ENCODE peak calls at places on chromosome 7, in nine cellular contexts. One of them, this sample, is unnamed.

GRCh38 chr7:69276011-69276729 is 322.1 kb upstream of the AUTS2 start:
- DNase-seq in mucosa of descending colon: no peak
- DNase-seq in activated CD4-positive, alpha-beta T cell treated with anti-CD3 and anti-CD28 coated beads, Interleukin-2, amount 50 U/mL, for 4 hours: no peak
- DNase-seq in AML-193: no peak
- DNase-seq in HL-60: no peak
- DNase-seq in neural progenitor cell: no peak
- DNase-seq in stimulated activated effector memory CD8-positive, alpha-beta T cell treated with anti-CD3 and anti-CD28 coated beads, Interleukin-12 subunit alpha, Interleukin-12 subunit beta, amount 100 ng/mL, for 72 hours: no peak
- DNase-seq in frontal cortex: no peak
- DNase-seq in smooth muscle cell of the brain vasculature: no peak
- DNase-seq in this sample: no peak

GRCh38 chr7:44383566-44383965 is 58.2 kb upstream of the CAMK2B start:
- DNase-seq in mucosa of descending colon: no peak
- DNase-seq in activated CD4-positive, alpha-beta T cell treated with anti-CD3 and anti-CD28 coated beads, Interleukin-2, amount 50 U/mL, for 4 hours: no peak
- DNase-seq in AML-193: no peak
- DNase-seq in HL-60: no peak
- DNase-seq in neural progenitor cell: no peak
- DNase-seq in stimulated activated effector memory CD8-positive, alpha-beta T cell treated with anti-CD3 and anti-CD28 coated beads, Interleukin-12 subunit alpha, Interleukin-12 subunit beta, amount 100 ng/mL, for 72 hours: peak
- DNase-seq in frontal cortex: no peak
- DNase-seq in smooth muscle cell of the brain vasculature: no peak
- DNase-seq in this sample: no peak

GRCh38 chr7:16940777-16941176 is 59.0 kb upstream of the AGR3 start:
- DNase-seq in mucosa of descending colon: no peak
- DNase-seq in activated CD4-positive, alpha-beta T cell treated with anti-CD3 and anti-CD28 coated beads, Interleukin-2, amount 50 U/mL, for 4 hours: no peak
- DNase-seq in AML-193: no peak
- DNase-seq in HL-60: no peak
- DNase-seq in neural progenitor cell: no peak
- DNase-seq in stimulated activated effector memory CD8-positive, alpha-beta T cell treated with anti-CD3 and anti-CD28 coated beads, Interleukin-12 subunit alpha, Interleukin-12 subunit beta, amount 100 ng/mL, for 72 hours: no peak
- DNase-seq in frontal cortex: no peak
- DNase-seq in smooth muscle cell of the brain vasculature: no peak
- DNase-seq in this sample: no peak

GRCh38 chr7:18109762-18110161 is 82.1 kb upstream of the PRPS1L1 start:
- DNase-seq in mucosa of descending colon: no peak
- DNase-seq in activated CD4-positive, alpha-beta T cell treated with anti-CD3 and anti-CD28 coated beads, Interleukin-2, amount 50 U/mL, for 4 hours: no peak
- DNase-seq in AML-193: no peak
- DNase-seq in HL-60: no peak
- DNase-seq in neural progenitor cell: no peak
- DNase-seq in stimulated activated effector memory CD8-positive, alpha-beta T cell treated with anti-CD3 and anti-CD28 coated beads, Interleukin-12 subunit alpha, Interleukin-12 subunit beta, amount 100 ng/mL, for 72 hours: no peak
- DNase-seq in frontal cortex: no peak
- DNase-seq in smooth muscle cell of the brain vasculature: no peak
- DNase-seq in this sample: no peak

GRCh38 chr7:41882745-41883527 is 180.0 kb upstream of the INHBA start:
- DNase-seq in mucosa of descending colon: no peak
- DNase-seq in activated CD4-positive, alpha-beta T cell treated with anti-CD3 and anti-CD28 coated beads, Interleukin-2, amount 50 U/mL, for 4 hours: no peak
- DNase-seq in AML-193: no peak
- DNase-seq in HL-60: no peak
- DNase-seq in neural progenitor cell: no peak
- DNase-seq in stimulated activated effector memory CD8-positive, alpha-beta T cell treated with anti-CD3 and anti-CD28 coated beads, Interleukin-12 subunit alpha, Interleukin-12 subunit beta, amount 100 ng/mL, for 72 hours: no peak
- DNase-seq in frontal cortex: no peak
- DNase-seq in smooth muscle cell of the brain vasculature: no peak
- DNase-seq in this sample: no peak

GRCh38 chr7:7996568-7996967 is 28.0 kb downstream of the GLCCI1 start:
- DNase-seq in mucosa of descending colon: no peak
- DNase-seq in activated CD4-positive, alpha-beta T cell treated with anti-CD3 and anti-CD28 coated beads, Interleukin-2, amount 50 U/mL, for 4 hours: no peak
- DNase-seq in AML-193: no peak
- DNase-seq in HL-60: no peak
- DNase-seq in neural progenitor cell: no peak
- DNase-seq in stimulated activated effector memory CD8-positive, alpha-beta T cell treated with anti-CD3 and anti-CD28 coated beads, Interleukin-12 subunit alpha, Interleukin-12 subunit beta, amount 100 ng/mL, for 72 hours: no peak
- DNase-seq in frontal cortex: no peak
- DNase-seq in smooth muscle cell of the brain vasculature: no peak
- DNase-seq in this sample: no peak

GRCh38 chr7:93316730-93317129 is 84.6 kb downstream of the VPS50 start:
- DNase-seq in mucosa of descending colon: no peak
- DNase-seq in activated CD4-positive, alpha-beta T cell treated with anti-CD3 and anti-CD28 coated beads, Interleukin-2, amount 50 U/mL, for 4 hours: no peak
- DNase-seq in AML-193: no peak
- DNase-seq in HL-60: no peak
- DNase-seq in neural progenitor cell: no peak
- DNase-seq in stimulated activated effector memory CD8-positive, alpha-beta T cell treated with anti-CD3 and anti-CD28 coated beads, Interleukin-12 subunit alpha, Interleukin-12 subunit beta, amount 100 ng/mL, for 72 hours: no peak
- DNase-seq in frontal cortex: no peak
- DNase-seq in smooth muscle cell of the brain vasculature: no peak
- DNase-seq in this sample: no peak

GRCh38 chr7:68441610-68442009 is 1156.7 kb upstream of the AUTS2 start:
- DNase-seq in mucosa of descending colon: no peak
- DNase-seq in activated CD4-positive, alpha-beta T cell treated with anti-CD3 and anti-CD28 coated beads, Interleukin-2, amount 50 U/mL, for 4 hours: no peak
- DNase-seq in AML-193: no peak
- DNase-seq in HL-60: no peak
- DNase-seq in neural progenitor cell: no peak
- DNase-seq in stimulated activated effector memory CD8-positive, alpha-beta T cell treated with anti-CD3 and anti-CD28 coated beads, Interleukin-12 subunit alpha, Interleukin-12 subunit beta, amount 100 ng/mL, for 72 hours: no peak
- DNase-seq in frontal cortex: no peak
- DNase-seq in smooth muscle cell of the brain vasculature: no peak
- DNase-seq in this sample: no peak

GRCh38 chr7:2275101-2275500 is 33.1 kb downstream of the NUDT1 start:
- DNase-seq in mucosa of descending colon: no peak
- DNase-seq in activated CD4-positive, alpha-beta T cell treated with anti-CD3 and anti-CD28 coated beads, Interleukin-2, amount 50 U/mL, for 4 hours: no peak
- DNase-seq in AML-193: no peak
- DNase-seq in HL-60: no peak
- DNase-seq in neural progenitor cell: no peak
- DNase-seq in stimulated activated effector memory CD8-positive, alpha-beta T cell treated with anti-CD3 and anti-CD28 coated beads, Interleukin-12 subunit alpha, Interleukin-12 subunit beta, amount 100 ng/mL, for 72 hours: no peak
- DNase-seq in frontal cortex: no peak
- DNase-seq in smooth muscle cell of the brain vasculature: no peak
- DNase-seq in this sample: no peak

GRCh38 chr7:40828686-40829085 is 693.9 kb downstream of the SUGCT start:
- DNase-seq in mucosa of descending colon: no peak
- DNase-seq in activated CD4-positive, alpha-beta T cell treated with anti-CD3 and anti-CD28 coated beads, Interleukin-2, amount 50 U/mL, for 4 hours: no peak
- DNase-seq in AML-193: no peak
- DNase-seq in HL-60: no peak
- DNase-seq in neural progenitor cell: no peak
- DNase-seq in stimulated activated effector memory CD8-positive, alpha-beta T cell treated with anti-CD3 and anti-CD28 coated beads, Interleukin-12 subunit alpha, Interleukin-12 subunit beta, amount 100 ng/mL, for 72 hours: no peak
- DNase-seq in frontal cortex: no peak
- DNase-seq in smooth muscle cell of the brain vasculature: peak
- DNase-seq in this sample: no peak

GRCh38 chr7:1310936-1311335 is 78.3 kb downstream of the UNCX start:
- DNase-seq in mucosa of descending colon: no peak
- DNase-seq in activated CD4-positive, alpha-beta T cell treated with anti-CD3 and anti-CD28 coated beads, Interleukin-2, amount 50 U/mL, for 4 hours: no peak
- DNase-seq in AML-193: no peak
- DNase-seq in HL-60: no peak
- DNase-seq in neural progenitor cell: no peak
- DNase-seq in stimulated activated effector memory CD8-positive, alpha-beta T cell treated with anti-CD3 and anti-CD28 coated beads, Interleukin-12 subunit alpha, Interleukin-12 subunit beta, amount 100 ng/mL, for 72 hours: no peak
- DNase-seq in frontal cortex: no peak
- DNase-seq in smooth muscle cell of the brain vasculature: no peak
- DNase-seq in this sample: no peak

GRCh38 chr7:15921576-15921975 is 235.1 kb upstream of the MEOX2 start:
- DNase-seq in mucosa of descending colon: no peak
- DNase-seq in activated CD4-positive, alpha-beta T cell treated with anti-CD3 and anti-CD28 coated beads, Interleukin-2, amount 50 U/mL, for 4 hours: no peak
- DNase-seq in AML-193: no peak
- DNase-seq in HL-60: no peak
- DNase-seq in neural progenitor cell: no peak
- DNase-seq in stimulated activated effector memory CD8-positive, alpha-beta T cell treated with anti-CD3 and anti-CD28 coated beads, Interleukin-12 subunit alpha, Interleukin-12 subunit beta, amount 100 ng/mL, for 72 hours: no peak
- DNase-seq in frontal cortex: no peak
- DNase-seq in smooth muscle cell of the brain vasculature: no peak
- DNase-seq in this sample: no peak

This sample was measured in SIG-M5.